ENCODE peak calls at places on chromosomes 12 and 14, in seven cellular contexts. F, S, W, O, B, X and E are unnamed samples.

GRCh38 chr12:21801522-21802288 is 27.2 kb upstream of the KCNJ8 start:
- DNase-seq in F (no peak), S (no peak), W (no peak), O (no peak), B (no peak), X (no peak), E (no peak)

GRCh38 chr14:28052251-28052650 is 714.3 kb upstream of the FOXG1 start:
- DNase-seq in F (no peak), S (no peak), W (no peak), O (no peak), B (no peak), X (no peak), E (no peak)

GRCh38 chr12:79266511-79267129 is 402.0 kb downstream of the SYT1 start:
- DNase-seq in F (no peak), S (no peak), W (no peak), O (no peak), B (no peak), X (no peak), E (no peak)

GRCh38 chr12:69052613-69053408 is 119.8 kb upstream of the CPM start:
- DNase-seq in F (peak), S (peak), W (no peak), O (peak), B (peak), X (peak), E (peak)

GRCh38 chr14:89040080-89040437 is 215.6 kb downstream of the TTC8 start:
- DNase-seq in F (no peak), S (no peak), W (no peak), O (no peak), B (no peak), X (no peak), E (no peak)

GRCh38 chr14:54147285-54147684 is 190.7 kb upstream of the BMP4 start:
- DNase-seq in F (peak), S (no peak), W (no peak), O (peak), B (peak), X (peak), E (no peak)

GRCh38 chr14:30757082-30757481 is 117.3 kb upstream of the COCH start:
- DNase-seq in F (no peak), S (no peak), W (no peak), O (no peak), B (no peak), X (no peak), E (no peak)

GRCh38 chr14:99715266-99716000 is 31.3 kb downstream of the CYP46A1 start:
- DNase-seq in F (no peak), S (no peak), W (no peak), O (no peak), B (no peak), X (no peak), E (no peak)

GRCh38 chr12:49903700-49904423 is at the start of gene FAIM2:
- DNase-seq in F (no peak), S (no peak), W (peak), O (peak), B (peak), X (no peak), E (peak)

GRCh38 chr12:12365442-12365802 is 8.5 kb downstream of the BORCS5 start:
- DNase-seq in F (no peak), S (no peak), W (no peak), O (no peak), B (no peak), X (no peak), E (no peak)

GRCh38 chr14:31270196-31270772 is 62.7 kb upstream of the HECTD1 start:
- DNase-seq in F (no peak), S (peak), W (no peak), O (no peak), B (peak), X (no peak), E (no peak)

GRCh38 chr12:41185946-41186345 is 2.2 kb upstream of the PDZRN4 start:
- DNase-seq in F (no peak), S (no peak), W (no peak), O (no peak), B (no peak), X (no peak), E (no peak)

GRCh38 chr12:71438670-71439361 is 782 bp upstream of the LGR5 start:
- DNase-seq in F (no peak), S (no peak), W (no peak), O (no peak), B (peak), X (no peak), E (no peak)

GRCh38 chr12:103482365-103482764 is 13.4 kb downstream of the C12orf42 start:
- DNase-seq in F (no peak), S (no peak), W (no peak), O (no peak), B (no peak), X (no peak), E (no peak)

GRCh38 chr14:93343797-93344196 is 3.2 kb upstream of the COX8C start:
- DNase-seq in F (no peak), S (no peak), W (no peak), O (no peak), B (no peak), X (no peak), E (no peak)

GRCh38 chr12:95326450-95326849 is 108.8 kb downstream of the VEZT start:
- DNase-seq in F (no peak), S (no peak), W (no peak), O (no peak), B (peak), X (no peak), E (peak)

GRCh38 chr14:100305446-100306255 is 593 bp downstream of the SLC25A29 start:
- DNase-seq in F (no peak), S (no peak), W (no peak), O (no peak), B (no peak), X (no peak), E (peak)